ENCODE peak calls at places on chromosomes 4 and X, in four cellular contexts. M, V, T and I are unnamed samples.

GRCh38 chrX:95662200-95662599 is 1022.4 kb upstream of the DIAPH2 start:
- DNase-seq in M (no peak), T (no peak), V (no peak), I (no peak)

GRCh38 chr4:38669233-38669632 is 5.2 kb downstream of the KLF3 start:
- DNase-seq in T (no peak), V (no peak), M (no peak), I (no peak)

GRCh38 chr4:129140521-129140920 is 44.6 kb downstream of the C4orf33 start:
- DNase-seq in V (no peak), M (no peak), T (no peak), I (no peak)

GRCh38 chr4:17168571-17168970 is 270.1 kb upstream of the LDB2 start:
- DNase-seq in V (no peak), T (no peak), M (no peak), I (no peak)

GRCh38 chr4:8170341-8170740 is 11.7 kb upstream of the ABLIM2 start:
- DNase-seq in V (no peak), T (no peak), M (no peak), I (no peak)

GRCh38 chrX:52261463-52262194 is 76.9 kb downstream of the MAGED4 start:
- DNase-seq in M (peak), V (peak), T (peak), I (peak)

GRCh38 chr4:185782523-185782922 is 29.5 kb downstream of the SORBS2 start:
- DNase-seq in V (peak), M (no peak), T (no peak), I (peak)

GRCh38 chrX:112043997-112044396 is 38.6 kb downstream of the TRPC5 start:
- DNase-seq in T (no peak), V (peak), M (no peak), I (no peak)

GRCh38 chrX:148416142-148416541 is 84.3 kb upstream of the AFF2 start:
- DNase-seq in M (no peak), T (no peak), V (no peak), I (no peak)

GRCh38 chr4:36493240-36493639 is 211.8 kb downstream of the DTHD1 start:
- DNase-seq in V (no peak), M (no peak), T (no peak), I (no peak)

GRCh38 chr4:141432000-141432712 is 204.2 kb upstream of the IL15 start:
- DNase-seq in V (no peak), T (no peak), M (no peak), I (no peak)

GRCh38 chr4:83328486-83328885 is 6.2 kb downstream of the HPSE start:
- DNase-seq in V (peak), M (peak), T (no peak), I (no peak)

GRCh38 chr4:3440979-3441500 is 728 bp upstream of the HGFAC start:
- DNase-seq in V (no peak), M (no peak), T (no peak), I (no peak)

GRCh38 chr4:43682551-43682950 is 766.1 kb downstream of the KCTD8 start:
- DNase-seq in M (no peak), T (no peak), V (no peak), I (no peak)

GRCh38 chr4:88630756-88631155 is 38.5 kb downstream of the HERC3 start:
- DNase-seq in V (no peak), T (no peak), M (no peak), I (no peak)

GRCh38 chr4:95532305-95532704 is 16.5 kb downstream of the UNC5C start:
- DNase-seq in M (no peak), T (no peak), V (no peak), I (no peak)

GRCh38 chr4:126271266-126271665 is 956.5 kb downstream of the FAT4 start:
- DNase-seq in V (no peak), T (no peak), M (no peak), I (no peak)

GRCh38 chrX:148542481-148543255 is 42.3 kb downstream of the AFF2 start:
- DNase-seq in M (no peak), T (no peak), V (no peak), I (no peak)

GRCh38 chr4:75708218-75708691 is 16.1 kb upstream of the USO1 start:
- DNase-seq in T (no peak), M (peak), V (no peak), I (peak)

GRCh38 chr4:176034936-176035335 is 30.7 kb upstream of the WDR17 start:
- DNase-seq in T (no peak), V (no peak), M (no peak), I (no peak)

GRCh38 chr4:61068745-61069144 is 131.4 kb upstream of the ADGRL3 start:
- DNase-seq in T (no peak), V (no peak), M (no peak), I (no peak)

GRCh38 chrX:10062352-10062751 is 94.4 kb upstream of the CLCN4 start:
- DNase-seq in V (no peak), M (no peak), T (peak), I (no peak)

GRCh38 chr4:3516061-3516835 is 16.0 kb downstream of the LRPAP1 start:
- DNase-seq in T (no peak), M (no peak), V (no peak), I (no peak)

GRCh38 chr4:102344955-102345794 is at the start of gene SLC39A8:
- DNase-seq in M (peak), V (peak), T (peak), I (peak)

GRCh38 chr4:104743141-104743748 is 248.6 kb upstream of the CXXC4 start:
- DNase-seq in T (peak), V (no peak), M (no peak), I (no peak)

GRCh38 chr4:24137963-24138601 is 248.2 kb upstream of the PPARGC1A start:
- DNase-seq in M (no peak), V (no peak), T (no peak), I (peak)

GRCh38 chr4:2259541-2260267 is 2.2 kb downstream of the MXD4 start:
- DNase-seq in M (peak), V (no peak), T (no peak), I (no peak)

GRCh38 chrX:112785323-112785722 is 55.3 kb downstream of the AMOT start:
- DNase-seq in T (no peak), M (no peak), V (no peak), I (peak)

GRCh38 chrX:110061138-110061537 is 58.2 kb downstream of the TMEM164 start:
- DNase-seq in M (no peak), V (no peak), T (no peak), I (no peak)

GRCh38 chr4:118270492-118270891 is 82.3 kb downstream of the PRSS12 start:
- DNase-seq in T (no peak), M (no peak), V (peak), I (peak)

DNA sequence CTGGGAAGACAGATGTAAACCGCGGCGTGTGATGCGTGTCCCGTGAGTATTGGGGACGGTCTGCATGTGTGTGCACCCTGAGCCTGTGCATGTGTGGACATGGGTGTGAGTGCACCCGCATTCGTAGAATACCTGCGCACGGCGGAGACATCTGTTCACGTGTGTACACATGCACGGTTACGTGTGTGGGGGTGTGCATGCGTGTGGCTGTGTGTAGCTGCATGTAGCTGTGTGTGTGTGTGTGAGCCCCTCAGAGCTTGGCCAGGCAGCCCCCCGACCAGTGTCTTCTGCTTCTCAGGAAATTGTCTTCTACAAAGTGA is 19.6 kb downstream of the ATP5ME start:
- DNase-seq in V (no peak), M (no peak), T (no peak), I (no peak)
- TF ChIP-seq CREB1 in V (no peak), M (no peak), T (no peak), I (no peak)

DNA sequence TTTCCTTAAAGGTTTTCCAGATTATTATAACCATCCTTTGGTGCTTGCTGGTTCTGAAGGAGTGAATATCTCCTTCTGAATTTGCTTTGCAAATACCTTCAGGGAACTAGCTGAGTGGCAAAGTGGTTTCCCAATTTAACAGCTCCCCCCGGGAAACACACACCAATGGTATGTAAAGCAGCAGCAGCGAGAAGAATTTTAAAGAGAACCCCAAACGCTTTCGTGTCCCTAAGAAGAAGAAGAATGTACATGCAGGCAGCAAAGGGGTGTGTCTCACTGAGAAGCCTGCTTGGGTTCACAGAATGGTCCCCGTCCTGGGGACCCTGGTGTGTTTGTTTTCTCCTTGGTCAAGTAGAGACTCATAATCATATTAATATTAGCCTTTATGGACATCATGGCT is 4.2 kb upstream of the AKAP17A start:
- DNase-seq in V (no peak), T (no peak), M (no peak), I (no peak)
- TF ChIP-seq TCF7 in V (no peak), T (no peak), M (no peak), I (no peak)

DNA sequence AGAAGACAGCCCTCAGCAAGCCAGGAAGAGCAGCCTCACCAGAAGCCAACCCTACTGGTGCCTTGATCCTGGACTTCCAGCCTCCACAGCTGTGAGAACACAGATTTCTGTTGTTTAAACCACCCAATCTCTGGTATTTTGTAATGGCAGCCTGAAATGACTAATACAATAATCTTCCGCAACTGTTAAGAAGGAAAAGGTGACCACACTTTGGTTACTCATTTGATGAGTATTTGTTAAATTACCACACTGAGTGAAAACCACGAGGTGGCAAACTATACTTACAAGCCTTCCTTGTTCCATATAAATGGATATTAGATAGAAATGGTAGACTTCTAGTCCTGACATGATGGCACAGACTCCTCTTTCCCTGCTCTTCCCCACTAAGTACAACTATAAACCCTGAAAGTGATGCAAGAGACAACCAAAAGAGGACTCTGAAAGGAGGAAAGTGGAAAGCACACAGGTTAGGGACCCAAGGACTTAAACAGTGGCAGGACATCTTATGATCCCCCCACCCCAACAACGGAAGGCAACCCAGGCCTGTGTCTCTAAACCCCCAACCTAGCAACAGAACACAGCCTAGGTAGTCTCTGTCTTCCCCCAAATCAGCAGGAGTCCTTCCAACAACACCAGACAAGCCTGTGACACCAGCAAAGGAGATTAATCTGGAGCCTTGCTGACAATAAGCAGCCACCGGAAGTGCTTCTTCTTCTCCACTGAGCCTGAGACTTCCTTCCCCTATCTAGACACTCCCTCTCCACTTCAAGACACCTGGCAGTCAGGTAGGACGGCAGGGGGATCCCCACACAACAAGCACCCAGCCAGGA is 12.3 kb downstream of the ZNF182 start:
- DNase-seq in V (no peak), M (no peak), T (no peak), I (no peak)
- TF ChIP-seq MAX in V (no peak), M (no peak), T (no peak), I (no peak)

GRCh38 chr4:173919196-173919595 is 364.3 kb downstream of the FBXO8 start:
- DNase-seq in M (no peak), T (no peak), V (no peak), I (no peak)
- TF ChIP-seq CREB1 in M (no peak), T (no peak), V (no peak), I (no peak)

GRCh38 chrX:15674899-15675489 is 10.4 kb upstream of the CLTRN start:
- DNase-seq in M (peak), V (peak), T (peak), I (peak)

GRCh38 chrX:15674514-15674898 is 9.9 kb upstream of the CLTRN start:
- DNase-seq in V (peak), T (peak), M (peak), I (peak)

GRCh38 chrX:15673970-15674369 is 9.4 kb upstream of the CLTRN start:
- DNase-seq in V (no peak), T (no peak), M (no peak), I (no peak)

GRCh38 chrX:15672886-15673285 is 8.3 kb upstream of the CLTRN start:
- DNase-seq in M (no peak), V (no peak), T (no peak), I (no peak)

GRCh38 chrX:15675490-15675921 is 10.9 kb upstream of the CLTRN start:
- DNase-seq in V (peak), T (no peak), M (peak), I (no peak)
- TF ChIP-seq TCF7 in V (no peak), T (no peak), M (no peak), I (no peak)

DNA sequence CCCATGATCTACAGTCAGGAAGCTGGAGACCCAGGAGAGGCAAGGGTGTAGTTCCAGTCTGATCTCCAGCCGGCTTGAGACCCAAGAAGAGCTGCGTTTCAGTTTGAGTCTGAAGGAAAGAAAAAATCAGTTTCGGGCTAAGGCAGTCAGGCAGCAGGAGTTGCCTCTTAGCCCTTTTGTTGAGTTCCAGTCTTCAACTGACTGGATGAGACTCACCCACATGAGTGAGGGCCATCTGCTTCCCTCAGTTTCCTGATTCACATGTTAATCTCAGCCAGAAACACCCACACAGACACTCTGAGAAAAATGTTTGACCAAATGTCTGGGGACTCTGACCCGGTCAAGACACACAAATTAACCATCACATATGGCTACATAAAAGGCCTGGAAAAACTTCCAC is 73.6 kb upstream of the ELOVL6 start:
- DNase-seq in V (no peak), M (no peak), T (no peak), I (no peak)
- TF ChIP-seq MAX in V (no peak), M (no peak), T (no peak), I (no peak)

GRCh38 chr4:149746281-149746680 is 69.4 kb downstream of the IQCM start:
- DNase-seq in T (no peak), V (no peak), M (no peak), I (no peak)
- TF ChIP-seq CREB1 in T (no peak), V (no peak), M (no peak), I (no peak)